ENCODE peak calls at places on chromosomes 11 and 22, in four cellular contexts. J is Peyer's patch, F is transverse colon, H is HCT116. O is an unnamed sample.

GRCh38 chr11:100687032-100687629 is at the start of gene ARHGAP42:
- DNase-seq in J (peak; percentile 61), F (peak; percentile 77), H (no peak), O (peak; percentile 78)

GRCh38 chr11:69942333-69942820 is 123.2 kb upstream of the FGF3 start:
- DNase-seq in J (no peak), F (no peak), H (no peak), O (no peak)

GRCh38 chr11:3840289-3840869 is 380 bp downstream of the RHOG start:
- DNase-seq in J (no peak), F (peak; percentile 27), H (no peak), O (peak; percentile 28)

GRCh38 chr11:35162795-35163194 is 23.8 kb downstream of the CD44 start:
- DNase-seq in J (no peak), F (no peak), H (no peak), O (no peak)

GRCh38 chr11:66247295-66247694 is 21.1 kb upstream of the RAB1B start:
- DNase-seq in J (no peak), F (no peak), H (no peak), O (no peak)

GRCh38 chr22:44360686-44361381 is 48.1 kb upstream of the SHISAL1 start:
- DNase-seq in J (no peak), F (peak; percentile 17), H (no peak), O (no peak)

GRCh38 chr11:10916674-10917073 is 58.8 kb upstream of the ZBED5 start:
- DNase-seq in J (no peak), F (no peak), H (no peak), O (no peak)

GRCh38 chr11:110529043-110529442 is 99.3 kb downstream of the FDX1 start:
- DNase-seq in J (no peak), F (no peak), H (peak; percentile 27), O (peak; percentile 26)

GRCh38 chr22:36010090-36010489 is 18.5 kb downstream of the RBFOX2 start:
- DNase-seq in J (no peak), F (no peak), H (no peak), O (no peak)

GRCh38 chr22:49571326-49571725 is 256.3 kb downstream of the BRD1 start:
- DNase-seq in J (no peak), F (no peak), H (no peak), O (no peak)

GRCh38 chr11:93476796-93477195 is 66.4 kb downstream of the SMCO4 start:
- DNase-seq in J (no peak), F (no peak), H (no peak), O (no peak)

GRCh38 chr11:26025680-26026079 is 306.2 kb upstream of the ANO3 start:
- DNase-seq in J (no peak), F (no peak), H (no peak), O (no peak)

GRCh38 chr11:125114518-125114917 is 3.1 kb upstream of the TMEM218 start:
- DNase-seq in J (no peak), F (no peak), H (peak; percentile 34), O (no peak)

DNA sequence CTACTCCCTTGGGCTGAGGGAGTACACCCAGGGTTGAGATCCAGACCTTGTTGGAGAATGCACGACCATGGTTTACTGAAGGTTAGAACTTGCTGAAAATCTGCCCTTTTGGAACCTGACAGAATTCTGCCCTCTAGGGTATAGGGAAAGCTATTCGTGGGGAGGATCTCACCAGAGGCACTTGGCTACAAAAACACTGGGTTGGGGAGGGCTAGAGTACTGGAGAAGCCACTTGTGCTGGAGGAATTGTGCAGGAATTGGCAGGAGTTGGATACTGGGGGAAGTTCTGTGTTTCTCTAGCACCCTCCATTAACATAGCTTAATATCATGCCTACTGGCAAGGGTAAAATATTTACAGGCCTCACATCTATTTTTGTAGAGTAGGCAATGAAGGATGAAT is 55.8 kb downstream of the PPME1 start:
- DNase-seq in J (no peak), F (no peak), H (no peak), O (no peak)
- TF ChIP-seq CTCF in J (no peak), F (no peak), H (no peak), O (no peak)

GRCh38 chr11:119120639-119121007 is 757 bp upstream of the HINFP start:
- DNase-seq in J (no peak), F (no peak), H (no peak), O (peak; percentile 32)
- H3K27ac ChIP-seq in J (peak overlapping the region; percentile 86), F (peak overlapping the region; percentile 92), H (peak overlapping the region; percentile 40), O (peak overlapping the region; percentile 57)

GRCh38 chr11:95088946-95089619 is 563 bp upstream of the ENDOD1 start:
- DNase-seq in J (peak; percentile 51), F (no peak), H (no peak), O (no peak)
- TF ChIP-seq POLR2A in J (no peak), F (peak; percentile 45), H (no peak), O (no peak)

DNA sequence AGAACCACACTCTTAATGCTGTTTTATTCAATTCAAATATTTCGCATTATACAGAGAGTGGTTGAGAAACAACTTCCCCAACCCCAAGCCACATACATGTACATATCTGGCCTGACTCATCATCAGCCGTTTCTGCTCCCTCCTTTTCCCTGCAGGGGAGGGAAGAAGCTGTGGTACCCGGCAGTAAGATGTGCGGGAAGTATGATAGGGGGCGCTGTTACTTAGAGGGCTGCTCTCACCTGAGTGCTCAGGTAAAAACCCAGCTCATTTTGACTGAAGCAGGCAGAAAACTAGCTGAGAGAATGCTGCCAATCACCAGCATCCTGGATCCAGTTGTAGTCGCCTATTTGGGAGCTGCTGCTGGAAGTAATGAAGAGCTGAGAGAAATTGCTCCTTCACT is 85.6 kb downstream of the NELL1 start:
- DNase-seq in J (no peak), F (no peak), H (no peak), O (peak; percentile 17)
- TF ChIP-seq CTCF in J (no peak), F (no peak), H (peak; percentile 34), O (no peak)

GRCh38 chr11:77036398-77036797 is 2.2 kb downstream of the B3GNT6 start:
- DNase-seq in J (no peak), F (no peak), H (no peak), O (no peak)
- H3K27ac ChIP-seq in J (peak overlapping the region; percentile 8), F (peak overlapping the region; percentile 80), H (no peak overlapping the region), O (no peak overlapping the region)

DNA sequence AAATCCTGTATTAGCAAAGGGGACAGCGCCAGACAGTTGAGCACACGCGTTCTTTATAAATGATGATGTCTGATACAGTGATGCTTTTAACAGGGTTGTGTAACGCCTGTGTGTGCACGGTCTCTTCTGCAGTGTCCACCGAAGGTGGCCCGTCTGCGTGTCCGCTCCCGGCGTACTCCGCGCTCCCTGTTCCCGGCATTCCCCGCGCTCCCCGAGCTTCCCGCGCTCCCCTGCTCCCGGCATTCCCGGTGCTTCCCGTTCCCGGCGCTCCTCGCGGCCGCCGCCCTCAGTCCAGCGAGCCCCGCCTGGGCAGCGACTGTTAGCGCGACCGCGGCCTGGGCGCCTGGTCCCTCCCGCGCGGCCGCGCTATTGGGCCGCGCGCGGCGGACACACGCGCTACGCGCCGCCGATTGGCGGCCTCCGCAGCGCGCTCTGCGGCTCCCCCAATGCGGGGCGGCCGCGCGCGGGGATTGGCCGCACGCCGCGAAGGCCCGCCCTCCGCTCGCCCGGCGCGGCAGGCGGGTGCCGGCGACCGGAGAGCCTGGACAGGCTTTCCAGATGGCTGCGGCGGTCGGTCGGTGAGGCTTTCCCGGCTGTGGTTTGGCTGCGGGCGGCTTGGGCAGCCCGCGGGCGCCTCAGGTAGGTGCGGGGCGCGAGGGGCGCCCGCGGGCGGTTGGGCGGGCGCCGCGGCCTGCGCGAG is at the start of gene DGCR8:
- DNase-seq in J (peak; percentile 55), F (peak; percentile 94), H (peak; percentile 86), O (peak; percentile 96)
- TF ChIP-seq POLR2A in J (peak; percentile 46), F (peak; percentile 50), H (peak; percentile 94), O (no peak)

GRCh38 chr11:83441171-83441570 is 155.0 kb upstream of the CCDC90B start:
- DNase-seq in J (no peak), F (no peak), H (no peak), O (no peak)
- TF ChIP-seq CTCF in J (no peak), F (no peak), H (no peak), O (no peak)

GRCh38 chr11:12091957-12092558 is 18.3 kb upstream of the MICAL2 start:
- DNase-seq in J (no peak), F (peak; percentile 40), H (no peak), O (peak; percentile 73)
- H3K27ac ChIP-seq in J (peak overlapping the region; percentile 91), F (peak overlapping the region; percentile 92), H (no peak overlapping the region), O (peak overlapping the region; percentile 61)

O was measured in testis.